ENCODE peak calls at places on chromosomes 4 and X, in four cellular contexts. H is GM12878, D is K562, K is HepG2. Q is an unnamed sample.

GRCh38 chr4:131091896-131092295 is 1995.9 kb downstream of the C4orf33 start:
- DNase-seq in K (peak), D (no peak), H (no peak), Q (peak)

GRCh38 chr4:5921074-5921473 is 28.2 kb upstream of the CRMP1 start:
- DNase-seq in D (no peak), K (no peak), H (no peak), Q (no peak)

GRCh38 chr4:148717988-148718387 is 275.8 kb upstream of the NR3C2 start:
- DNase-seq in D (no peak), K (no peak), H (no peak), Q (no peak)

GRCh38 chr4:99506781-99507180 is 4.0 kb upstream of the C4orf17 start:
- DNase-seq in K (no peak), H (no peak), D (no peak), Q (no peak)

GRCh38 chr4:4541040-4541631 is 712 bp downstream of the STX18 start:
- DNase-seq in K (peak), D (peak), H (peak), Q (peak)

GRCh38 chr4:28313729-28314713 is 1453.4 kb downstream of the STIM2 start:
- DNase-seq in H (no peak), D (no peak), K (no peak), Q (no peak)

GRCh38 chr4:186624951-186625350 is 69.6 kb upstream of the MTNR1A start:
- DNase-seq in K (peak), H (no peak), D (no peak), Q (no peak)

GRCh38 chrX:19566359-19567141 is 51.2 kb upstream of the MAP3K15 start:
- DNase-seq in K (peak), D (no peak), H (peak), Q (no peak)

GRCh38 chr4:107120661-107121060 is 84.5 kb upstream of the DKK2 start:
- DNase-seq in K (no peak), H (no peak), D (no peak), Q (no peak)

GRCh38 chr4:168868044-168868855 is 141.8 kb downstream of the CBR4 start:
- DNase-seq in D (no peak), H (no peak), K (no peak), Q (no peak)

GRCh38 chrX:113408843-113409242 is 568.2 kb upstream of the AMOT start:
- DNase-seq in H (no peak), D (no peak), K (no peak), Q (no peak)

GRCh38 chr4:54659213-54660144 is 1.7 kb downstream of the KIT start:
- DNase-seq in D (peak), K (no peak), H (no peak), Q (no peak)

GRCh38 chr4:79395883-79396282 is 12.1 kb downstream of the GK2 start:
- DNase-seq in H (no peak), D (no peak), K (no peak), Q (no peak)

GRCh38 chr4:54067163-54067562 is 2.8 kb upstream of the CHIC2 start:
- DNase-seq in H (no peak), K (no peak), D (no peak), Q (no peak)

GRCh38 chr4:57064120-57064519 is 46.1 kb downstream of the IGFBP7 start:
- DNase-seq in D (no peak), H (no peak), K (no peak), Q (no peak)

GRCh38 chr4:76250962-76251361 is 559 bp upstream of the FAM47E start:
- DNase-seq in H (no peak), D (no peak), K (no peak), Q (no peak)

GRCh38 chrX:30010471-30010870 is 204.9 kb upstream of the MAGEB2 start:
- DNase-seq in K (no peak), D (no peak), H (no peak), Q (no peak)

GRCh38 chrX:9464435-9465371 is at the start of gene TBL1X:
- DNase-seq in H (no peak), K (peak), D (peak), Q (peak)

GRCh38 chr4:24764305-24764704 is 31.1 kb upstream of the SOD3 start:
- DNase-seq in K (no peak), D (no peak), H (no peak), Q (no peak)

GRCh38 chr4:25032126-25032525 is 1.4 kb upstream of the LGI2 start:
- DNase-seq in D (no peak), H (no peak), K (no peak), Q (no peak)

GRCh38 chr4:17241835-17242234 is 270.1 kb downstream of the QDPR start:
- DNase-seq in H (no peak), D (no peak), K (no peak), Q (no peak)

GRCh38 chr4:8129136-8129535 is 29.5 kb downstream of the ABLIM2 start:
- DNase-seq in K (no peak), H (no peak), D (no peak), Q (no peak)

GRCh38 chrX:119775517-119776238 is 15.8 kb downstream of the RPL39 start:
- DNase-seq in K (no peak), H (no peak), D (no peak), Q (no peak)

GRCh38 chr4:95957054-95957453 is 117.2 kb downstream of the PDHA2 start:
- DNase-seq in D (no peak), K (no peak), H (no peak), Q (no peak)

GRCh38 chr4:168167714-168168284 is 75.5 kb downstream of the ANXA10 start:
- DNase-seq in H (no peak), D (no peak), K (no peak), Q (no peak)

GRCh38 chr4:165440415-165440882 is 61.6 kb downstream of the CPE start:
- DNase-seq in K (peak), H (no peak), D (no peak), Q (no peak)

GRCh38 chr4:90841676-90842075 is 714.5 kb downstream of the CCSER1 start:
- DNase-seq in D (no peak), K (no peak), H (no peak), Q (no peak)

DNA sequence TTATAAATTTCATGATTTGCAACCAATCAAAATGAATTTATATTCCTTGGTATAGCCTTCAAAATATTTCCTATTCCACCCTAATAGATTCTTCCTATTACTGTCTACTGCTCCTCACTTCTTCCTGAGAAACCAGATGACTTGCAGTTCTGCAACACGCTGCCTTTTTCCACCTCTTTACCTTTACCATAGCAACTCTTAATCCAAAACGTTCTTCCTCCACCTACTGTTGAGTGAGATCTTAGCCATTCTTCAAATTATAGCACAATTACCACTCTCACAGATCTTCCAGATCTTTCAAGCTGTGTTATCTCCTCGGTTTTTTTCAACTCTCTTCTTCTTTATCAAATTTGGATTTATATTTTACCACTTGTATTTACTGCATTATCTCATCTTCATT is 289.8 kb downstream of the ADGRL3 start:
- DNase-seq in H (no peak), D (no peak), K (no peak), Q (no peak)
- TF ChIP-seq TARDBP in H (no peak), D (no peak), K (no peak), Q (no peak)

DNA sequence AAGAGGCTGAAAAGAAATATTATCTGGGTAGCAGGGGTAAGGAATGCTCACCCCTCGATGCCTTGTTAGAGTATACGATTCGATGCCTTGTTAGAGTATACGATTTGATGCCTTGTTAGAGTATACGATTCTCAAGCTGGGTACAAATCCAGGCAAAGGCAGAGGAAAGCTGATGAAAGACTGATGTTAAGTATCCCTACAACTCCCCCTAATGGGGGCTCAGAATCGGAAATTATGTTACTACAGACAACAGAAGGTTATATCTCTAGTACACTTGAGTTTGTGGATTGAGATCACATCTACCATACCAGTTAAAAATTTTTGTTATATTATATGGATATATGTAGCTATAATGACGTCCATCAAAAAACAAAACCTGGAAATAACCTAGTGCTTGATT is 4.8 kb downstream of the LRRC66 start:
- DNase-seq in K (peak), D (no peak), H (no peak), Q (no peak)
- TF ChIP-seq SP1 in K (no peak), D (no peak), H (no peak), Q (no peak)

GRCh38 chr4:182748949-182749348 is 168.2 kb downstream of the DCTD start:
- DNase-seq in H (no peak), K (no peak), D (no peak), Q (no peak)

GRCh38 chr4:182749768-182750167 is 167.4 kb downstream of the DCTD start:
- DNase-seq in H (no peak), K (no peak), D (no peak), Q (no peak)

GRCh38 chr4:182756161-182756690 is 161.0 kb downstream of the DCTD start:
- DNase-seq in D (no peak), H (no peak), K (no peak), Q (no peak)

GRCh38 chr4:182754895-182755294 is 162.3 kb downstream of the DCTD start:
- DNase-seq in D (no peak), H (no peak), K (no peak), Q (no peak)

GRCh38 chr4:182752158-182752910 is 164.9 kb downstream of the DCTD start:
- DNase-seq in K (no peak), D (no peak), H (no peak), Q (no peak)
- TF ChIP-seq TARDBP in K (no peak), D (no peak), H (no peak), Q (no peak)

DNA sequence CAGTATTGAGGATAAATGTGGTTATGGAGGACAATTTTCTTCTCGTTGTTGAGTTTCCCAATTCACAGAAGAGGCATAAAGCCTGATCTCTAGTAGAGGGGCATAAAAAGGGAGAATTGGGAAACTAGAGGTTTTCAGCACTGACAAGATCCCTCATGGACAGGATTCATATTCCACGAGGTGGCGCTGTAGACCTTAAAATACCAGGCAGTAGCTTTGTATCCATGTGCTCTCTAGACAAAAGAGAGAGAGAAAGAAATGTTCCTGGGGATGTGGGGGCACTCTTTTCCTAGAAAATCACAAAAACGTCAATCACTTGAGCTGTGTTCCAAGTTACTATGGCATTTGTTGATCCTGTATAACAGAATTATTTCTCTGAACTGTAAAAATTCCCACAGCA is 128.3 kb downstream of the MAGEE1 start:
- DNase-seq in D (peak), K (peak), H (no peak), Q (peak)
- TF ChIP-seq SP1 in D (no peak), K (no peak), H (no peak), Q (no peak)

GRCh38 chr4:88189418-88189738 is 30.9 kb upstream of the ABCG2 start:
- DNase-seq in D (no peak), H (no peak), K (no peak), Q (no peak)

GRCh38 chr4:88188738-88189417 is 30.4 kb upstream of the ABCG2 start:
- DNase-seq in K (no peak), D (no peak), H (no peak), Q (no peak)

GRCh38 chr4:88187766-88188165 is 29.3 kb upstream of the ABCG2 start:
- DNase-seq in H (no peak), K (no peak), D (no peak), Q (no peak)

GRCh38 chr4:88189881-88190585 is 31.6 kb upstream of the ABCG2 start:
- DNase-seq in D (no peak), K (no peak), H (no peak), Q (no peak)

DNA sequence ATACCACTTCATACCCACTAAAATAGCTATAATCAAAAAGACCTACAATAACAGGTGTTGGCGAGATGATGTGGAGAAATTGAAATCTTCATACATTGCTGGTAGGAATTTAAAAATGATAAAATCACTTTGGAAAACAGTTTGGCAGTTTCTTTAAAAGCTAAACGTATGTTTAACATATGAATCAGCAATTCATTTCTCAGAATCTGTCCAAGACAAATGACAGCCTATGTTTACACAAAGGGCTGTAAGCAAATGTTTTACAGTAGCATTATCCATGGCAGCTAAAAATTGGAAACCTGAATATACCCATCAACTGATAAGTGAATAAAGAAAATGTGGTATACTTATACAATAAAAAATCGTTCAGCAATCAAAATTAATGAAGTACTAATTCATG is 33.0 kb upstream of the ABCG2 start:
- DNase-seq in H (no peak), K (no peak), D (no peak), Q (no peak)
- TF ChIP-seq TARDBP in H (no peak), K (no peak), D (no peak), Q (no peak)

GRCh38 chr4:864456-865120 is 38.7 kb upstream of the CPLX1 start:
- DNase-seq in K (no peak), D (no peak), H (no peak), Q (no peak)
- TF ChIP-seq SP1 in K (no peak), D (no peak), H (no peak), Q (no peak)

DNA sequence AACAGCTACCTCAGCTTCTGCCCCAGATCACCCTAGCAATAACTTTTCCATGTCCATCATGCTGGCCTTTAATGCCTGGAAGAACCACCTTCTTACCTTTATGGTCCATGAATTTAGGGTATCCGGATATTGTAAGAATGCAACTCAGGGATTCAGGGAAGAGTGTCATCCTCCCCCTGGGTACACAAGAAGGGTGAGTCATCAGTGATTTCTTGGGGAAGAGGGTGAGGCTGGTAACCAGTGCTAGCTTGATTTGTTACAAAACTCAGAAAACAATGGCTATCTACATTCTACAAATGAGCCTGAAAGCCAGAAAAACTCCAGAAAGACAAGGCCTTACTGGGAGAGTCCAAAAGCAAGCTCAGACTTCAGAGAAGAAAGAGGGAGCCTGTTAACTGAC is 10.4 kb upstream of the NALF2 start:
- DNase-seq in H (no peak), D (no peak), K (no peak), Q (no peak)
- TF ChIP-seq TARDBP in H (no peak), D (no peak), K (no peak), Q (no peak)

GRCh38 chrX:131063613-131064012 is 5.5 kb downstream of the ARHGAP36 start:
- DNase-seq in K (no peak), H (no peak), D (peak), Q (peak)

GRCh38 chrX:131066237-131066636 is 8.1 kb downstream of the ARHGAP36 start:
- DNase-seq in H (no peak), D (no peak), K (no peak), Q (no peak)

GRCh38 chrX:131067846-131068745 is 9.9 kb downstream of the ARHGAP36 start:
- DNase-seq in D (no peak), H (no peak), K (no peak), Q (no peak)

GRCh38 chrX:131068945-131069719 is 11.0 kb downstream of the ARHGAP36 start:
- DNase-seq in H (no peak), D (peak), K (peak), Q (peak)

GRCh38 chrX:131067216-131067615 is 9.1 kb downstream of the ARHGAP36 start:
- DNase-seq in H (no peak), D (no peak), K (no peak), Q (no peak)
- TF ChIP-seq SP1 in H (no peak), D (no peak), K (no peak), Q (no peak)